ENCODE peak calls at places on chromosomes 13 and 19, in four cellular contexts. O is GM20000, W is D341Med, B is T-helper 1 cell. R is an unnamed sample.
A peak's percentile ranks its signal among the peaks of the same experiment; 100 is the strongest.

GRCh38 chr13:99396446-99396845 is 89.2 kb upstream of the GPR183 start:
- DNase-seq in O (no peak), B (no peak), W (no peak), R (no peak)

GRCh38 chr13:58994778-58995177 is 1169.0 kb downstream of the DIAPH3 start:
- DNase-seq in W (peak; percentile 30), O (no peak), B (no peak), R (no peak)

GRCh38 chr19:2059422-2060201 is 8.6 kb upstream of the MKNK2 start:
- DNase-seq in B (no peak), W (no peak), O (no peak), R (no peak)

GRCh38 chr19:14363203-14364097 is 17.8 kb upstream of the ADGRE5 start:
- DNase-seq in O (no peak), B (no peak), W (peak; percentile 61), R (no peak)

GRCh38 chr19:40927567-40927966 is 45.5 kb upstream of the CYP2A7 start:
- DNase-seq in W (no peak), O (no peak), B (no peak), R (no peak)

GRCh38 chr13:27969073-27969865 is at the start of gene CDX2:
- DNase-seq in W (no peak), B (no peak), O (peak; percentile 48), R (no peak)

GRCh38 chr19:12723643-12724426 is at the start of gene TNPO2:
- DNase-seq in B (peak; percentile 44), W (peak; percentile 87), O (peak; percentile 86), R (peak; percentile 45)

GRCh38 chr19:3350014-3350663 is 16.2 kb upstream of the NFIC start:
- DNase-seq in B (no peak), O (no peak), W (no peak), R (no peak)

GRCh38 chr19:57241181-57241580 is 749 bp downstream of the ZNF805 start:
- DNase-seq in W (no peak), B (no peak), O (no peak), R (no peak)

GRCh38 chr19:18650468-18651001 is 13.7 kb downstream of the KLHL26 start:
- DNase-seq in O (no peak), B (no peak), W (no peak), R (no peak)

GRCh38 chr13:113947321-113948033 is 26.4 kb downstream of the C13orf46 start:
- DNase-seq in B (no peak), W (no peak), O (no peak), R (no peak)

GRCh38 chr13:44396295-44396962 is 22.8 kb downstream of the SERP2 start:
- DNase-seq in W (no peak), B (no peak), O (no peak), R (no peak)

GRCh38 chr13:45496942-45497341 is 32.2 kb downstream of the COG3 start:
- DNase-seq in O (no peak), W (no peak), B (no peak), R (no peak)

GRCh38 chr13:44140146-44140545 is 233.5 kb upstream of the SERP2 start:
- DNase-seq in W (no peak), B (no peak), O (no peak), R (no peak)

GRCh38 chr13:39051157-39051556 is 12.9 kb downstream of the NHLRC3 start:
- DNase-seq in O (peak; percentile 17), W (no peak), B (no peak), R (no peak)

GRCh38 chr19:32886241-32886640 is 16.7 kb upstream of the SLC7A9 start:
- DNase-seq in W (no peak), O (no peak), B (no peak), R (no peak)

GRCh38 chr19:18373892-18374629 is 11.9 kb upstream of the GDF15 start:
- DNase-seq in W (no peak), B (no peak), O (peak; percentile 91), R (no peak)

GRCh38 chr13:52925775-52926285 is 77.4 kb upstream of the PCDH8 start:
- DNase-seq in O (no peak), W (no peak), B (no peak), R (no peak)

GRCh38 chr13:94369862-94370491 is 109.5 kb downstream of the DCT start:
- DNase-seq in W (no peak), B (no peak), O (no peak), R (no peak)

GRCh38 chr19:49907745-49908446 is 11.2 kb upstream of the IL4I1 start:
- DNase-seq in W (no peak), B (no peak), O (no peak), R (no peak)

GRCh38 chr13:37608750-37609339 is 10.3 kb upstream of the POSTN start:
- DNase-seq in O (no peak), B (no peak), W (no peak), R (no peak)

GRCh38 chr13:67493835-67494234 is 263.7 kb upstream of the PCDH9 start:
- DNase-seq in B (no peak), O (no peak), W (no peak), R (no peak)

GRCh38 chr19:19447536-19448237 is 42.2 kb downstream of the GATAD2A start:
- DNase-seq in B (peak; percentile 40), O (no peak), W (no peak), R (peak; percentile 13)

GRCh38 chr19:51366999-51367564 is 894 bp upstream of the ETFB start:
- DNase-seq in O (no peak), W (no peak), B (peak; percentile 25), R (peak; percentile 17)

GRCh38 chr19:48698046-48698445 is 2.3 kb downstream of the FUT2 start:
- DNase-seq in O (no peak), B (no peak), W (no peak), R (no peak)

GRCh38 chr19:36420961-36421748 is 2.7 kb upstream of the ZFP82 start:
- DNase-seq in O (no peak), W (no peak), B (no peak), R (no peak)

R was measured in stimulated activated naive CD4-positive, alpha-beta T cell.